ENCODE peak calls at places on chromosomes 6 and 20, in five cellular contexts. One of them, this sample, is unnamed.
A peak's percentile ranks its signal among the peaks of the same experiment; 100 is the strongest.

GRCh38 chr6:128739112-128739511 is 143.8 kb upstream of the LAMA2 start:
- DNase-seq in T-cell: no peak
- DNase-seq in NCI-H1092 treated with DMSO at 0.1 percent for 48 hours: no peak
- DNase-seq in foreskin fibroblast: no peak
- DNase-seq in KBM-7: no peak
- DNase-seq in this sample: no peak

GRCh38 chr6:49409951-49410542 is 53.0 kb downstream of the MMUT start:
- DNase-seq in NCI-H1092 treated with DMSO at 0.1 percent for 48 hours: peak; percentile 67
- DNase-seq in KBM-7: peak; percentile 80
- DNase-seq in T-cell: peak; percentile 33
- DNase-seq in foreskin fibroblast: peak; percentile 49
- DNase-seq in this sample: peak; percentile 58

GRCh38 chr6:4603291-4603690 is 172.9 kb upstream of the CDYL start:
- DNase-seq in foreskin fibroblast: no peak
- DNase-seq in T-cell: no peak
- DNase-seq in NCI-H1092 treated with DMSO at 0.1 percent for 48 hours: no peak
- DNase-seq in KBM-7: peak; percentile 7
- DNase-seq in this sample: peak; percentile 88

GRCh38 chr6:135630789-135631376 is 133.3 kb upstream of the AHI1 start:
- DNase-seq in KBM-7: no peak
- DNase-seq in foreskin fibroblast: no peak
- DNase-seq in T-cell: no peak
- DNase-seq in NCI-H1092 treated with DMSO at 0.1 percent for 48 hours: no peak
- DNase-seq in this sample: no peak

GRCh38 chr20:16363832-16364687 is 209.2 kb downstream of the KIF16B start:
- DNase-seq in NCI-H1092 treated with DMSO at 0.1 percent for 48 hours: no peak
- DNase-seq in foreskin fibroblast: no peak
- DNase-seq in T-cell: no peak
- DNase-seq in KBM-7: no peak
- DNase-seq in this sample: no peak

GRCh38 chr6:56370127-56370540 is 122.8 kb upstream of the COL21A1 start:
- DNase-seq in NCI-H1092 treated with DMSO at 0.1 percent for 48 hours: peak; percentile 51
- DNase-seq in T-cell: no peak
- DNase-seq in KBM-7: no peak
- DNase-seq in foreskin fibroblast: peak; percentile 70
- DNase-seq in this sample: peak; percentile 61

GRCh38 chr6:14542670-14543366 is 425.2 kb downstream of the CD83 start:
- DNase-seq in KBM-7: no peak
- DNase-seq in T-cell: no peak
- DNase-seq in foreskin fibroblast: peak; percentile 66
- DNase-seq in NCI-H1092 treated with DMSO at 0.1 percent for 48 hours: no peak
- DNase-seq in this sample: peak; percentile 21

GRCh38 chr6:75633045-75633444 is 31.4 kb downstream of the SENP6 start:
- DNase-seq in foreskin fibroblast: no peak
- DNase-seq in KBM-7: no peak
- DNase-seq in T-cell: no peak
- DNase-seq in NCI-H1092 treated with DMSO at 0.1 percent for 48 hours: no peak
- DNase-seq in this sample: no peak

GRCh38 chr6:33974471-33974870 is 170.7 kb upstream of the MLN start:
- DNase-seq in T-cell: no peak
- DNase-seq in foreskin fibroblast: no peak
- DNase-seq in NCI-H1092 treated with DMSO at 0.1 percent for 48 hours: no peak
- DNase-seq in KBM-7: no peak
- DNase-seq in this sample: no peak

GRCh38 chr20:57964011-57964862 is 254.4 kb upstream of the PMEPA1 start:
- DNase-seq in foreskin fibroblast: peak; percentile 16
- DNase-seq in T-cell: no peak
- DNase-seq in NCI-H1092 treated with DMSO at 0.1 percent for 48 hours: no peak
- DNase-seq in KBM-7: no peak
- DNase-seq in this sample: no peak

This sample was measured in fibroblast of the conjunctiva.